ENCODE peak calls at places on chromosomes 4 and X, in nine cellular contexts. One of them, this sample, is unnamed.
A peak's percentile ranks its signal among the peaks of the same experiment; 100 is the strongest.

GRCh38 chr4:150978738-150979575 is 36.1 kb downstream of the LRBA start:
- DNase-seq in right lobe of liver: no peak
- DNase-seq in kidney: no peak
- DNase-seq in psoas muscle: no peak
- DNase-seq in stomach: no peak
- DNase-seq in PC-3: no peak
- DNase-seq in BE2C: no peak
- DNase-seq in GM23338: no peak
- DNase-seq in lower lobe of right lung: no peak
- DNase-seq in this sample: no peak

GRCh38 chr4:721261-722171 is 15.9 kb downstream of the PCGF3 start:
- DNase-seq in right lobe of liver: no peak
- DNase-seq in kidney: peak; percentile 91
- DNase-seq in psoas muscle: no peak
- DNase-seq in stomach: no peak
- DNase-seq in PC-3: no peak
- DNase-seq in BE2C: no peak
- DNase-seq in GM23338: no peak
- DNase-seq in lower lobe of right lung: no peak
- DNase-seq in this sample: no peak

GRCh38 chr4:181601118-181601517 is 642.1 kb upstream of the TENM3 start:
- DNase-seq in right lobe of liver: no peak
- DNase-seq in kidney: no peak
- DNase-seq in psoas muscle: no peak
- DNase-seq in stomach: no peak
- DNase-seq in PC-3: no peak
- DNase-seq in BE2C: no peak
- DNase-seq in GM23338: no peak
- DNase-seq in lower lobe of right lung: no peak
- DNase-seq in this sample: no peak

GRCh38 chr4:24824720-24825119 is 29.3 kb downstream of the SOD3 start:
- DNase-seq in right lobe of liver: no peak
- DNase-seq in kidney: no peak
- DNase-seq in psoas muscle: no peak
- DNase-seq in stomach: no peak
- DNase-seq in PC-3: no peak
- DNase-seq in BE2C: no peak
- DNase-seq in GM23338: no peak
- DNase-seq in lower lobe of right lung: no peak
- DNase-seq in this sample: no peak

GRCh38 chrX:65586491-65586890 is 51.9 kb upstream of the LAS1L start:
- DNase-seq in right lobe of liver: no peak
- DNase-seq in kidney: no peak
- DNase-seq in psoas muscle: no peak
- DNase-seq in stomach: no peak
- DNase-seq in PC-3: peak; percentile 81
- DNase-seq in BE2C: no peak
- DNase-seq in GM23338: no peak
- DNase-seq in lower lobe of right lung: peak; percentile 43
- DNase-seq in this sample: no peak

GRCh38 chr4:3877236-3877635 is 111.1 kb downstream of the ADRA2C start:
- DNase-seq in right lobe of liver: no peak
- DNase-seq in kidney: no peak
- DNase-seq in psoas muscle: no peak
- DNase-seq in stomach: no peak
- DNase-seq in PC-3: no peak
- DNase-seq in BE2C: no peak
- DNase-seq in GM23338: no peak
- DNase-seq in lower lobe of right lung: no peak
- DNase-seq in this sample: no peak

GRCh38 chrX:75546724-75547123 is 23.9 kb upstream of the ZDHHC15 start:
- DNase-seq in right lobe of liver: no peak
- DNase-seq in kidney: no peak
- DNase-seq in psoas muscle: no peak
- DNase-seq in stomach: no peak
- DNase-seq in PC-3: no peak
- DNase-seq in BE2C: no peak
- DNase-seq in GM23338: no peak
- DNase-seq in lower lobe of right lung: no peak
- DNase-seq in this sample: no peak

GRCh38 chr4:66604192-66604591 is 933.9 kb upstream of the EPHA5 start:
- DNase-seq in right lobe of liver: no peak
- DNase-seq in kidney: no peak
- DNase-seq in psoas muscle: no peak
- DNase-seq in stomach: no peak
- DNase-seq in PC-3: no peak
- DNase-seq in BE2C: no peak
- DNase-seq in GM23338: no peak
- DNase-seq in lower lobe of right lung: no peak
- DNase-seq in this sample: no peak

GRCh38 chrX:81263067-81263466 is 61.2 kb downstream of the SH3BGRL start:
- DNase-seq in right lobe of liver: no peak
- DNase-seq in kidney: no peak
- DNase-seq in psoas muscle: no peak
- DNase-seq in stomach: no peak
- DNase-seq in PC-3: no peak
- DNase-seq in BE2C: no peak
- DNase-seq in GM23338: peak; percentile 22
- DNase-seq in lower lobe of right lung: no peak
- DNase-seq in this sample: no peak

GRCh38 chrX:111095974-111096870 is at the start of gene PAK3:
- DNase-seq in right lobe of liver: no peak
- DNase-seq in kidney: peak; percentile 69
- DNase-seq in psoas muscle: no peak
- DNase-seq in stomach: peak; percentile 35
- DNase-seq in PC-3: peak; percentile 65
- DNase-seq in BE2C: peak; percentile 58
- DNase-seq in GM23338: peak; percentile 72
- DNase-seq in lower lobe of right lung: peak; percentile 37
- DNase-seq in this sample: peak; percentile 84

GRCh38 chrX:153374426-153374825 is 26.7 kb downstream of the PNMA6E start:
- DNase-seq in right lobe of liver: no peak
- DNase-seq in kidney: no peak
- DNase-seq in psoas muscle: no peak
- DNase-seq in stomach: no peak
- DNase-seq in PC-3: no peak
- DNase-seq in BE2C: no peak
- DNase-seq in GM23338: no peak
- DNase-seq in lower lobe of right lung: no peak
- DNase-seq in this sample: no peak

GRCh38 chrX:47796433-47796906 is 40.2 kb upstream of the ZNF81 start:
- DNase-seq in right lobe of liver: no peak
- DNase-seq in kidney: no peak
- DNase-seq in psoas muscle: no peak
- DNase-seq in stomach: no peak
- DNase-seq in PC-3: peak; percentile 67
- DNase-seq in BE2C: no peak
- DNase-seq in GM23338: no peak
- DNase-seq in lower lobe of right lung: no peak
- DNase-seq in this sample: no peak

GRCh38 chr4:184980261-184980660 is 38.0 kb upstream of the HELT start:
- DNase-seq in right lobe of liver: no peak
- DNase-seq in kidney: no peak
- DNase-seq in psoas muscle: no peak
- DNase-seq in stomach: no peak
- DNase-seq in PC-3: peak; percentile 54
- DNase-seq in BE2C: no peak
- DNase-seq in GM23338: no peak
- DNase-seq in lower lobe of right lung: no peak
- DNase-seq in this sample: no peak

GRCh38 chrX:16931371-16931770 is 15.1 kb upstream of the REPS2 start:
- DNase-seq in right lobe of liver: no peak
- DNase-seq in kidney: no peak
- DNase-seq in psoas muscle: no peak
- DNase-seq in stomach: no peak
- DNase-seq in PC-3: no peak
- DNase-seq in BE2C: no peak
- DNase-seq in GM23338: peak; percentile 19
- DNase-seq in lower lobe of right lung: no peak
- DNase-seq in this sample: no peak

GRCh38 chr4:1512738-1513660 is 106.8 kb upstream of the NKX1-1 start:
- DNase-seq in right lobe of liver: no peak
- DNase-seq in kidney: peak; percentile 73
- DNase-seq in psoas muscle: peak; percentile 62
- DNase-seq in stomach: peak; percentile 62
- DNase-seq in PC-3: peak; percentile 41
- DNase-seq in BE2C: peak; percentile 61
- DNase-seq in GM23338: peak; percentile 85
- DNase-seq in lower lobe of right lung: peak; percentile 55
- DNase-seq in this sample: no peak

GRCh38 chr4:140812916-140813315 is 56.7 kb upstream of the TBC1D9 start:
- DNase-seq in right lobe of liver: no peak
- DNase-seq in kidney: no peak
- DNase-seq in psoas muscle: no peak
- DNase-seq in stomach: no peak
- DNase-seq in PC-3: no peak
- DNase-seq in BE2C: no peak
- DNase-seq in GM23338: no peak
- DNase-seq in lower lobe of right lung: no peak
- DNase-seq in this sample: no peak

GRCh38 chrX:37578045-37578444 is 6.6 kb downstream of the LANCL3 start:
- DNase-seq in right lobe of liver: no peak
- DNase-seq in kidney: no peak
- DNase-seq in psoas muscle: no peak
- DNase-seq in stomach: no peak
- DNase-seq in PC-3: peak; percentile 45
- DNase-seq in BE2C: no peak
- DNase-seq in GM23338: no peak
- DNase-seq in lower lobe of right lung: no peak
- DNase-seq in this sample: no peak

GRCh38 chr4:106868381-106869035 is 167.6 kb downstream of the DKK2 start:
- DNase-seq in right lobe of liver: no peak
- DNase-seq in kidney: no peak
- DNase-seq in psoas muscle: no peak
- DNase-seq in stomach: no peak
- DNase-seq in PC-3: peak; percentile 50
- DNase-seq in BE2C: no peak
- DNase-seq in GM23338: no peak
- DNase-seq in lower lobe of right lung: no peak
- DNase-seq in this sample: no peak

GRCh38 chrX:65871671-65872311 is 168.1 kb downstream of the VSIG4 start:
- DNase-seq in right lobe of liver: no peak
- DNase-seq in kidney: no peak
- DNase-seq in psoas muscle: no peak
- DNase-seq in stomach: no peak
- DNase-seq in PC-3: peak; percentile 74
- DNase-seq in BE2C: no peak
- DNase-seq in GM23338: peak; percentile 61
- DNase-seq in lower lobe of right lung: no peak
- DNase-seq in this sample: no peak

GRCh38 chr4:73851293-73851692 is 1.8 kb upstream of the PF4V1 start:
- DNase-seq in right lobe of liver: no peak
- DNase-seq in kidney: no peak
- DNase-seq in psoas muscle: no peak
- DNase-seq in stomach: no peak
- DNase-seq in PC-3: no peak
- DNase-seq in BE2C: no peak
- DNase-seq in GM23338: no peak
- DNase-seq in lower lobe of right lung: no peak
- DNase-seq in this sample: no peak

GRCh38 chrX:72526534-72527508 is 45.8 kb downstream of the HDAC8 start:
- DNase-seq in right lobe of liver: no peak
- DNase-seq in kidney: no peak
- DNase-seq in psoas muscle: no peak
- DNase-seq in stomach: no peak
- DNase-seq in PC-3: no peak
- DNase-seq in BE2C: no peak
- DNase-seq in GM23338: no peak
- DNase-seq in lower lobe of right lung: peak; percentile 28
- DNase-seq in this sample: no peak

GRCh38 chr4:76600447-76600846 is 165.4 kb downstream of the SHROOM3 start:
- DNase-seq in right lobe of liver: no peak
- DNase-seq in kidney: no peak
- DNase-seq in psoas muscle: no peak
- DNase-seq in stomach: no peak
- DNase-seq in PC-3: no peak
- DNase-seq in BE2C: no peak
- DNase-seq in GM23338: no peak
- DNase-seq in lower lobe of right lung: no peak
- DNase-seq in this sample: no peak

DNA sequence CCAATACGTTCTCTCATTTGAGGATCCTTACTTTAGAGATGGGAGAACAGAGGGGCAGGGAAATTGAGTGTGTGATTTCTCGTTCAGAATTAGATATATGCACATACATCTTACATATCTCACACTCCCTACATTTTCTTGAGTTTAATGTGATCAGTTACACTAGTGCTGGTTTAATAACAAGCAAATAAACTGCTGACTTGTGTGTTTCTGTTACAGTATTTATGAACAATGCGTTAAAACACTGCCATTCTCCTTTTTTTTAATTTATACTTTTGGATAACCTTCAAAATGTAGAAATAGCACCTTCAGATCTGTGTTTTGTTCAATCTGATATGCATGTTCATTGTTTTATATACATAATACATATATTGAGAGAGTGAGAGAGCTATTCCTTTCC is 130.1 kb downstream of the KLHL8 start:
- DNase-seq in right lobe of liver: no peak
- DNase-seq in kidney: no peak
- DNase-seq in psoas muscle: no peak
- DNase-seq in stomach: no peak
- DNase-seq in PC-3: no peak
- DNase-seq in BE2C: no peak
- DNase-seq in GM23338: no peak
- DNase-seq in lower lobe of right lung: no peak
- DNase-seq in this sample: no peak
- H3K4me1 ChIP-seq in right lobe of liver: peaks cover 11% of the 10 kb centered on the region
- H3K4me1 ChIP-seq in kidney: peaks cover 30% of the 10 kb centered on the region
- H3K4me1 ChIP-seq in psoas muscle: peaks cover 61% of the 10 kb centered on the region
- H3K4me1 ChIP-seq in stomach: peaks cover 47% of the 10 kb centered on the region
- H3K4me1 ChIP-seq in PC-3: peaks cover 41% of the 10 kb centered on the region
- H3K4me1 ChIP-seq in BE2C: peaks cover 13% of the 10 kb centered on the region
- H3K4me1 ChIP-seq in GM23338: no peaks in the 10 kb centered on the region
- H3K4me1 ChIP-seq in lower lobe of right lung: peaks cover 61% of the 10 kb centered on the region
- H3K4me1 ChIP-seq in this sample: no peaks in the 10 kb centered on the region

GRCh38 chr4:14787894-14788293 is 214.4 kb upstream of the CPEB2 start:
- DNase-seq in right lobe of liver: no peak
- DNase-seq in kidney: no peak
- DNase-seq in psoas muscle: no peak
- DNase-seq in stomach: no peak
- DNase-seq in PC-3: peak; percentile 24
- DNase-seq in BE2C: peak; percentile 16
- DNase-seq in GM23338: peak; percentile 65
- DNase-seq in lower lobe of right lung: no peak
- DNase-seq in this sample: no peak
- TF ChIP-seq CTCF in right lobe of liver: peak; percentile 44
- TF ChIP-seq CTCF in kidney: peak; percentile 47
- TF ChIP-seq CTCF in psoas muscle: peak; percentile 10
- TF ChIP-seq CTCF in stomach: peak; percentile 19
- TF ChIP-seq CTCF in PC-3: peak; percentile 51
- TF ChIP-seq CTCF in BE2C: peak; percentile 55
- TF ChIP-seq CTCF in GM23338: peak; percentile 78
- TF ChIP-seq CTCF in lower lobe of right lung: peak; percentile 53
- TF ChIP-seq CTCF in this sample: no peak

GRCh38 chrX:120549483-120550452 is 11.0 kb downstream of the CUL4B start:
- DNase-seq in right lobe of liver: no peak
- DNase-seq in kidney: no peak
- DNase-seq in psoas muscle: no peak
- DNase-seq in stomach: no peak
- DNase-seq in PC-3: peak; percentile 88
- DNase-seq in BE2C: no peak
- DNase-seq in GM23338: no peak
- DNase-seq in lower lobe of right lung: no peak
- DNase-seq in this sample: no peak
- H3K4me1 ChIP-seq in right lobe of liver: no peaks in the 10 kb centered on the region
- H3K4me1 ChIP-seq in kidney: no peaks in the 10 kb centered on the region
- H3K4me1 ChIP-seq in psoas muscle: no peaks in the 10 kb centered on the region
- H3K4me1 ChIP-seq in stomach: no peaks in the 10 kb centered on the region
- H3K4me1 ChIP-seq in PC-3: peaks cover 26% of the 10 kb centered on the region
- H3K4me1 ChIP-seq in BE2C: no peaks in the 10 kb centered on the region
- H3K4me1 ChIP-seq in GM23338: no peaks in the 10 kb centered on the region
- H3K4me1 ChIP-seq in lower lobe of right lung: no peaks in the 10 kb centered on the region
- H3K4me1 ChIP-seq in this sample: peaks cover 5% of the 10 kb centered on the region

GRCh38 chr4:180057198-180057821 is 2185.9 kb upstream of the TENM3 start:
- DNase-seq in right lobe of liver: no peak
- DNase-seq in kidney: no peak
- DNase-seq in psoas muscle: no peak
- DNase-seq in stomach: no peak
- DNase-seq in PC-3: no peak
- DNase-seq in BE2C: no peak
- DNase-seq in GM23338: peak; percentile 53
- DNase-seq in lower lobe of right lung: no peak
- DNase-seq in this sample: no peak
- TF ChIP-seq CTCF in right lobe of liver: no peak
- TF ChIP-seq CTCF in kidney: no peak
- TF ChIP-seq CTCF in psoas muscle: no peak
- TF ChIP-seq CTCF in stomach: no peak
- TF ChIP-seq CTCF in PC-3: no peak
- TF ChIP-seq CTCF in BE2C: peak; percentile 67
- TF ChIP-seq CTCF in GM23338: peak; percentile 77
- TF ChIP-seq CTCF in lower lobe of right lung: no peak
- TF ChIP-seq CTCF in this sample: no peak